ENCODE peak calls at places on chromosome 22, in nine cellular contexts. K, B, M, D, W, I, F, J and R are unnamed samples. For H3K9me3, the result is how much of the 10 kb centered on the place peaks cover.

GRCh38 chr22:29337631-29338284 is 22.3 kb upstream of the RASL10A start:
- DNase-seq in K (no peak), B (no peak), M (no peak), D (no peak), W (no peak), I (no peak), F (no peak), J (no peak), R (no peak)

GRCh38 chr22:29149841-29150555 is 55.7 kb upstream of the EMID1 start:
- DNase-seq in K (no peak), B (no peak), M (no peak), D (no peak), W (no peak), I (no peak), F (peak), J (no peak), R (peak)

GRCh38 chr22:35102663-35103062 is 36.7 kb downstream of the ISX start:
- DNase-seq in K (peak), B (no peak), M (no peak), D (peak), W (peak), I (peak), F (no peak), J (peak), R (no peak)

GRCh38 chr22:23984430-23984829 is 4.5 kb downstream of the GSTT2 start:
- DNase-seq in K (peak), B (no peak), M (peak), D (peak), W (no peak), I (peak), F (no peak), J (no peak), R (no peak)

GRCh38 chr22:33380789-33381530 is 322.8 kb upstream of the SYN3 start:
- DNase-seq in K (peak), B (no peak), M (no peak), D (no peak), W (no peak), I (peak), F (no peak), J (peak), R (no peak)

GRCh38 chr22:42229455-42230149 is 40.9 kb downstream of the TCF20 start:
- DNase-seq in K (peak), B (no peak), M (no peak), D (no peak), W (no peak), I (no peak), F (peak), J (peak), R (no peak)

GRCh38 chr22:40498454-40499186 is 128.2 kb downstream of the SGSM3 start:
- DNase-seq in K (peak), B (no peak), M (no peak), D (no peak), W (no peak), I (peak), F (no peak), J (peak), R (no peak)

GRCh38 chr22:45997077-45997774 is 20.3 kb upstream of the WNT7B start:
- DNase-seq in K (peak), B (no peak), M (no peak), D (peak), W (peak), I (no peak), F (peak), J (peak), R (peak)

GRCh38 chr22:20449819-20450550 is 12.4 kb upstream of the SCARF2 start:
- DNase-seq in K (no peak), B (no peak), M (no peak), D (no peak), W (no peak), I (no peak), F (no peak), J (no peak), R (peak)

GRCh38 chr22:41603873-41604332 is 14.3 kb upstream of the PMM1 start:
- DNase-seq in K (no peak), B (peak), M (no peak), D (peak), W (no peak), I (no peak), F (no peak), J (peak), R (peak)

GRCh38 chr22:20315337-20316216 is 4.3 kb downstream of the DGCR6L start:
- DNase-seq in K (no peak), B (no peak), M (no peak), D (no peak), W (peak), I (no peak), F (no peak), J (no peak), R (peak)

GRCh38 chr22:49691256-49691655 is 136.4 kb downstream of the BRD1 start:
- DNase-seq in K (no peak), B (no peak), M (no peak), D (no peak), W (no peak), I (no peak), F (no peak), J (no peak), R (no peak)

GRCh38 chr22:49694462-49695260 is 133.0 kb downstream of the BRD1 start:
- DNase-seq in K (no peak), B (no peak), M (no peak), D (no peak), W (no peak), I (no peak), F (no peak), J (no peak), R (no peak)

GRCh38 chr22:49693848-49694247 is 133.8 kb downstream of the BRD1 start:
- DNase-seq in K (no peak), B (no peak), M (no peak), D (no peak), W (no peak), I (no peak), F (no peak), J (no peak), R (no peak)

GRCh38 chr22:49692499-49693225 is 135.0 kb downstream of the BRD1 start:
- DNase-seq in K (no peak), B (no peak), M (no peak), D (no peak), W (no peak), I (no peak), F (no peak), J (no peak), R (peak)

GRCh38 chr22:49693416-49693815 is 134.3 kb downstream of the BRD1 start:
- DNase-seq in K (no peak), B (no peak), M (no peak), D (no peak), W (no peak), I (no peak), F (no peak), J (no peak), R (no peak)
- H3K9me3 ChIP-seq in K (under half), B (under half), M (under half), D (under half), W (under half), I (under half), F (under half), J (under half), R (under half)

GRCh38 chr22:22788460-22789037 is 99.1 kb upstream of the IGLL5 start:
- DNase-seq in K (no peak), B (no peak), M (no peak), D (no peak), W (no peak), I (no peak), F (no peak), J (no peak), R (no peak)
- H3K27ac ChIP-seq in K (no peak), B (peak), M (no peak), D (no peak), W (no peak), I (no peak), F (no peak), J (no peak), R (no peak)

GRCh38 chr22:48711669-48712068 is 1116.0 kb downstream of the BRD1 start:
- DNase-seq in K (no peak), B (no peak), M (no peak), D (no peak), W (no peak), I (no peak), F (no peak), J (no peak), R (peak)
- H3K9me3 ChIP-seq in K (under half), B (under half), M (under half), D (under half), W (under half), I (under half), F (under half), J (under half), R (under half)

DNA sequence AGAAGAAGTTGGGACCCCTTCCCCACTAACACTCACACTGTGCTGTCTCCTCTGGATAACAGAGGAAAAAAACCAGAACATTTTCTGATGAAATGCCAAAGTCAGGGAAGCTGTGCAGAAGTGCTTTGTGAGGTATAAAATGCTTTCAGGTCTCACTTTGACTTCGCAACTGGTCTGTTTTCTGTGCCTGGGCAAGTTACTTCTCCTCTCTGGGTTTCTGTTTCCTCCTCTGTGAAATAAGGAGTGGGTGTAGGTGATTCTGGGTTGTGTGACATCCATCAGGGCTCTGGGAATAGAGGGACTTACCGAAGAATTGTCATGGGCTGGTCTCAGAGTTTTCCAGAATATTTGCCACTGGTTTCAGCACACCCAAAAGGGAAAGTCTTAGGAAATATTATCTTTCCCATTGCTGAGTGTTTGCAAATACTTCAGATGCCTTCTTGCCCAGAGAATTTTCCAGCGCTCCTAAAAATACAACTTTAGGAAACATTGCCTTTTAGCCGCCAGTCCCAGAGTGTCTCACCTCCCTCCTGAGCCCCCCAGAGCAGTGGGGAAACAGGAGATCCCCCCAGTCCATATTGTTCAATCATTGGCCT is 118.5 kb downstream of the KIAA1671 start:
- DNase-seq in K (peak), B (no peak), M (no peak), D (no peak), W (no peak), I (no peak), F (no peak), J (peak), R (no peak)
- H3K27ac ChIP-seq in K (peak), B (no peak), M (peak), D (no peak), W (no peak), I (no peak), F (no peak), J (no peak), R (no peak)